ENCODE peak calls at places on chromosomes 13 and 19, in six cellular contexts. One of them, this sample, is unnamed.

GRCh38 chr19:16327501-16327900 is 2.9 kb downstream of the KLF2 start:
- DNase-seq in aorta: no peak
- DNase-seq in foreskin melanocyte: no peak
- DNase-seq in T-cell: no peak
- DNase-seq in stimulated activated CD8-positive, alpha-beta memory T cell treated with anti-CD3 and anti-CD28 coated beads, Interleukin-7, amount 100 ng/mL, for 1 hour: no peak
- DNase-seq in iris pigment epithelial cell: no peak
- DNase-seq in this sample: no peak

GRCh38 chr13:57582032-57582431 is 49.5 kb upstream of the PCDH17 start:
- DNase-seq in aorta: no peak
- DNase-seq in foreskin melanocyte: no peak
- DNase-seq in T-cell: no peak
- DNase-seq in stimulated activated CD8-positive, alpha-beta memory T cell treated with anti-CD3 and anti-CD28 coated beads, Interleukin-7, amount 100 ng/mL, for 1 hour: no peak
- DNase-seq in iris pigment epithelial cell: no peak
- DNase-seq in this sample: no peak

GRCh38 chr13:23378009-23378632 is 55.4 kb downstream of the SACS start:
- DNase-seq in aorta: peak
- DNase-seq in foreskin melanocyte: no peak
- DNase-seq in T-cell: no peak
- DNase-seq in stimulated activated CD8-positive, alpha-beta memory T cell treated with anti-CD3 and anti-CD28 coated beads, Interleukin-7, amount 100 ng/mL, for 1 hour: peak
- DNase-seq in iris pigment epithelial cell: peak
- DNase-seq in this sample: peak

GRCh38 chr13:80530902-80531301 is 190.0 kb upstream of the SPRY2 start:
- DNase-seq in aorta: no peak
- DNase-seq in foreskin melanocyte: no peak
- DNase-seq in T-cell: no peak
- DNase-seq in stimulated activated CD8-positive, alpha-beta memory T cell treated with anti-CD3 and anti-CD28 coated beads, Interleukin-7, amount 100 ng/mL, for 1 hour: no peak
- DNase-seq in iris pigment epithelial cell: no peak
- DNase-seq in this sample: no peak

GRCh38 chr19:4396949-4397783 is 3.2 kb downstream of the SH3GL1 start:
- DNase-seq in aorta: no peak
- DNase-seq in foreskin melanocyte: no peak
- DNase-seq in T-cell: no peak
- DNase-seq in stimulated activated CD8-positive, alpha-beta memory T cell treated with anti-CD3 and anti-CD28 coated beads, Interleukin-7, amount 100 ng/mL, for 1 hour: no peak
- DNase-seq in iris pigment epithelial cell: no peak
- DNase-seq in this sample: no peak

GRCh38 chr19:8505680-8506401 is 3.4 kb upstream of the PRAM1 start:
- DNase-seq in aorta: peak
- DNase-seq in foreskin melanocyte: peak
- DNase-seq in T-cell: peak
- DNase-seq in stimulated activated CD8-positive, alpha-beta memory T cell treated with anti-CD3 and anti-CD28 coated beads, Interleukin-7, amount 100 ng/mL, for 1 hour: peak
- DNase-seq in iris pigment epithelial cell: peak
- DNase-seq in this sample: no peak

GRCh38 chr19:12000152-12000981 is 35.1 kb downstream of the ZNF433 start:
- DNase-seq in aorta: no peak
- DNase-seq in foreskin melanocyte: no peak
- DNase-seq in T-cell: no peak
- DNase-seq in stimulated activated CD8-positive, alpha-beta memory T cell treated with anti-CD3 and anti-CD28 coated beads, Interleukin-7, amount 100 ng/mL, for 1 hour: no peak
- DNase-seq in iris pigment epithelial cell: peak
- DNase-seq in this sample: peak

GRCh38 chr19:58571575-58571947 is 1.6 kb downstream of the MZF1 start:
- DNase-seq in aorta: peak
- DNase-seq in foreskin melanocyte: no peak
- DNase-seq in T-cell: no peak
- DNase-seq in stimulated activated CD8-positive, alpha-beta memory T cell treated with anti-CD3 and anti-CD28 coated beads, Interleukin-7, amount 100 ng/mL, for 1 hour: no peak
- DNase-seq in iris pigment epithelial cell: no peak
- DNase-seq in this sample: no peak

GRCh38 chr13:54162069-54162468 is 1133.5 kb downstream of the OLFM4 start:
- DNase-seq in aorta: no peak
- DNase-seq in foreskin melanocyte: no peak
- DNase-seq in T-cell: no peak
- DNase-seq in stimulated activated CD8-positive, alpha-beta memory T cell treated with anti-CD3 and anti-CD28 coated beads, Interleukin-7, amount 100 ng/mL, for 1 hour: no peak
- DNase-seq in iris pigment epithelial cell: no peak
- DNase-seq in this sample: no peak

GRCh38 chr13:49904729-49905456 is 31.2 kb downstream of the SPRYD7 start:
- DNase-seq in aorta: no peak
- DNase-seq in foreskin melanocyte: no peak
- DNase-seq in T-cell: no peak
- DNase-seq in stimulated activated CD8-positive, alpha-beta memory T cell treated with anti-CD3 and anti-CD28 coated beads, Interleukin-7, amount 100 ng/mL, for 1 hour: no peak
- DNase-seq in iris pigment epithelial cell: no peak
- DNase-seq in this sample: no peak

GRCh38 chr19:13366529-13367143 is 139.6 kb downstream of the CACNA1A start:
- DNase-seq in aorta: no peak
- DNase-seq in foreskin melanocyte: no peak
- DNase-seq in T-cell: no peak
- DNase-seq in stimulated activated CD8-positive, alpha-beta memory T cell treated with anti-CD3 and anti-CD28 coated beads, Interleukin-7, amount 100 ng/mL, for 1 hour: no peak
- DNase-seq in iris pigment epithelial cell: peak
- DNase-seq in this sample: no peak

GRCh38 chr19:2061093-2061935 is 10.3 kb upstream of the MKNK2 start:
- DNase-seq in aorta: peak
- DNase-seq in foreskin melanocyte: peak
- DNase-seq in T-cell: peak
- DNase-seq in stimulated activated CD8-positive, alpha-beta memory T cell treated with anti-CD3 and anti-CD28 coated beads, Interleukin-7, amount 100 ng/mL, for 1 hour: peak
- DNase-seq in iris pigment epithelial cell: peak
- DNase-seq in this sample: peak

GRCh38 chr13:73224708-73225107 is 165.9 kb downstream of the KLF5 start:
- DNase-seq in aorta: no peak
- DNase-seq in foreskin melanocyte: no peak
- DNase-seq in T-cell: no peak
- DNase-seq in stimulated activated CD8-positive, alpha-beta memory T cell treated with anti-CD3 and anti-CD28 coated beads, Interleukin-7, amount 100 ng/mL, for 1 hour: no peak
- DNase-seq in iris pigment epithelial cell: peak
- DNase-seq in this sample: no peak

GRCh38 chr13:97327521-97328221 is 105.5 kb downstream of the MBNL2 start:
- DNase-seq in aorta: no peak
- DNase-seq in foreskin melanocyte: no peak
- DNase-seq in T-cell: no peak
- DNase-seq in stimulated activated CD8-positive, alpha-beta memory T cell treated with anti-CD3 and anti-CD28 coated beads, Interleukin-7, amount 100 ng/mL, for 1 hour: no peak
- DNase-seq in iris pigment epithelial cell: no peak
- DNase-seq in this sample: no peak

GRCh38 chr19:35093941-35094647 is 21.5 kb upstream of the FXYD3 start:
- DNase-seq in aorta: no peak
- DNase-seq in foreskin melanocyte: no peak
- DNase-seq in T-cell: no peak
- DNase-seq in stimulated activated CD8-positive, alpha-beta memory T cell treated with anti-CD3 and anti-CD28 coated beads, Interleukin-7, amount 100 ng/mL, for 1 hour: no peak
- DNase-seq in iris pigment epithelial cell: no peak
- DNase-seq in this sample: no peak

GRCh38 chr13:110388141-110388943 is 81.3 kb downstream of the COL4A2 start:
- DNase-seq in aorta: peak
- DNase-seq in foreskin melanocyte: peak
- DNase-seq in T-cell: no peak
- DNase-seq in stimulated activated CD8-positive, alpha-beta memory T cell treated with anti-CD3 and anti-CD28 coated beads, Interleukin-7, amount 100 ng/mL, for 1 hour: no peak
- DNase-seq in iris pigment epithelial cell: peak
- DNase-seq in this sample: no peak

GRCh38 chr19:49455729-49456128 is 2.7 kb downstream of the ALDH16A1 start:
- DNase-seq in aorta: no peak
- DNase-seq in foreskin melanocyte: no peak
- DNase-seq in T-cell: no peak
- DNase-seq in stimulated activated CD8-positive, alpha-beta memory T cell treated with anti-CD3 and anti-CD28 coated beads, Interleukin-7, amount 100 ng/mL, for 1 hour: no peak
- DNase-seq in iris pigment epithelial cell: no peak
- DNase-seq in this sample: no peak

GRCh38 chr19:41321600-41322270 is 11.8 kb downstream of the CCDC97 start:
- DNase-seq in aorta: no peak
- DNase-seq in foreskin melanocyte: peak
- DNase-seq in T-cell: no peak
- DNase-seq in stimulated activated CD8-positive, alpha-beta memory T cell treated with anti-CD3 and anti-CD28 coated beads, Interleukin-7, amount 100 ng/mL, for 1 hour: no peak
- DNase-seq in iris pigment epithelial cell: peak
- DNase-seq in this sample: no peak

This sample was measured in GM12864.